ENCODE peak calls at places on chromosomes 4 and X, in nine cellular contexts. B is AG10803; U is astrocyte of the spinal cord; Y is left ventricle myocardium inferior; A is bronchial epithelial cell; N is BE2C; R is SK-N-SH; W is IMR-90; D is CD8-positive, alpha-beta memory T cell. S is an unnamed sample.

GRCh38 chr4:4549534-4549933 is 7.7 kb upstream of the STX18 start:
- DNase-seq in Y (no peak), A (no peak), D (no peak), U (no peak), R (no peak), B (no peak), N (no peak), W (no peak), S (no peak)

GRCh38 chr4:48907706-48908477 is 1.3 kb upstream of the OCIAD2 start:
- DNase-seq in W (no peak), N (no peak), R (no peak), A (peak; percentile 29), D (no peak), U (no peak), B (no peak), Y (no peak), S (no peak)

GRCh38 chr4:102627831-102628523 is 126.8 kb downstream of the NFKB1 start:
- DNase-seq in Y (no peak), N (no peak), A (peak; percentile 98), R (no peak), W (peak; percentile 79), B (no peak), D (no peak), U (peak; percentile 45), S (no peak)

GRCh38 chrX:105282077-105282476 is 61.6 kb upstream of the TEX13A start:
- DNase-seq in W (no peak), D (no peak), R (no peak), N (no peak), U (peak; percentile 5), Y (no peak), B (no peak), A (peak; percentile 17), S (no peak)

GRCh38 chr4:18051281-18051680 is 29.7 kb upstream of the LCORL start:
- DNase-seq in B (no peak), R (no peak), N (no peak), D (no peak), Y (no peak), U (no peak), W (peak; percentile 20), A (peak; percentile 13), S (no peak)

GRCh38 chrX:84187501-84188319 is at the start of gene RPS6KA6:
- DNase-seq in N (peak; percentile 58), D (no peak), R (peak; percentile 64), W (peak; percentile 22), B (peak; percentile 12), A (no peak), Y (peak; percentile 14), U (peak; percentile 17), S (peak; percentile 53)

GRCh38 chr4:54063737-54064316 is 578 bp downstream of the CHIC2 start:
- DNase-seq in N (peak; percentile 39), U (no peak), B (peak; percentile 29), Y (peak; percentile 29), A (no peak), D (peak; percentile 30), W (no peak), R (peak; percentile 47), S (peak; percentile 64)

GRCh38 chr4:80240976-80241375 is 25.5 kb upstream of the FGF5 start:
- DNase-seq in N (no peak), Y (no peak), W (peak; percentile 48), A (no peak), R (no peak), B (peak; percentile 65), D (no peak), U (peak; percentile 28), S (no peak)

GRCh38 chr4:139977838-139978604 is 176.0 kb downstream of the MAML3 start:
- DNase-seq in Y (no peak), N (no peak), W (no peak), R (no peak), A (no peak), D (no peak), B (no peak), U (no peak), S (peak; percentile 29)

GRCh38 chr4:176210101-176210500 is 14.7 kb upstream of the SPATA4 start:
- DNase-seq in U (no peak), R (no peak), A (no peak), B (no peak), Y (no peak), N (no peak), W (no peak), D (no peak), S (no peak)

GRCh38 chr4:95857761-95858160 is 17.9 kb downstream of the PDHA2 start:
- DNase-seq in D (no peak), W (no peak), Y (no peak), B (no peak), N (no peak), A (peak; percentile 56), R (no peak), U (peak; percentile 16), S (no peak)

GRCh38 chrX:12210196-12210815 is 72.0 kb downstream of the FRMPD4 start:
- DNase-seq in R (no peak), A (peak; percentile 39), W (peak; percentile 78), B (peak; percentile 70), Y (peak; percentile 16), N (no peak), D (no peak), U (peak; percentile 73), S (no peak)

GRCh38 chr4:76881375-76881774 is 16.6 kb downstream of the SOWAHB start:
- DNase-seq in Y (no peak), A (peak; percentile 94), U (no peak), R (no peak), D (no peak), B (no peak), N (no peak), W (no peak), S (no peak)

GRCh38 chrX:24423960-24424359 is 41.1 kb upstream of the PDK3 start:
- DNase-seq in N (no peak), D (no peak), U (no peak), Y (no peak), R (no peak), A (peak; percentile 35), B (peak; percentile 11), W (no peak), S (no peak)

GRCh38 chrX:150164971-150165605 is 198.0 kb upstream of the MAMLD1 start:
- DNase-seq in D (no peak), N (no peak), U (peak; percentile 14), W (no peak), Y (no peak), R (no peak), A (no peak), B (no peak), S (no peak)

GRCh38 chr4:24800273-24800880 is 5.0 kb downstream of the SOD3 start:
- DNase-seq in U (no peak), Y (peak; percentile 31), B (no peak), N (no peak), R (peak; percentile 32), A (no peak), D (no peak), W (no peak), S (no peak)
- H3K4me3 ChIP-seq in U (peak overlapping the region; percentile 24), Y (peak overlapping the region; percentile 53), B (peak overlapping the region; percentile 44), N (no peak overlapping the region), R (no peak overlapping the region), A (no peak overlapping the region), D (no peak overlapping the region), W (no peak overlapping the region), S (no peak overlapping the region)

GRCh38 chr4:24067781-24068193 is 177.9 kb upstream of the PPARGC1A start:
- DNase-seq in Y (peak; percentile 16), N (peak; percentile 50), W (peak; percentile 84), D (no peak), B (peak; percentile 54), U (peak; percentile 53), A (peak; percentile 79), R (no peak), S (no peak)
- H3K4me3 ChIP-seq in Y (no peak overlapping the region), N (no peak overlapping the region), W (no peak overlapping the region), D (no peak overlapping the region), B (no peak overlapping the region), U (no peak overlapping the region), A (no peak overlapping the region), R (no peak overlapping the region), S (no peak overlapping the region)

DNA sequence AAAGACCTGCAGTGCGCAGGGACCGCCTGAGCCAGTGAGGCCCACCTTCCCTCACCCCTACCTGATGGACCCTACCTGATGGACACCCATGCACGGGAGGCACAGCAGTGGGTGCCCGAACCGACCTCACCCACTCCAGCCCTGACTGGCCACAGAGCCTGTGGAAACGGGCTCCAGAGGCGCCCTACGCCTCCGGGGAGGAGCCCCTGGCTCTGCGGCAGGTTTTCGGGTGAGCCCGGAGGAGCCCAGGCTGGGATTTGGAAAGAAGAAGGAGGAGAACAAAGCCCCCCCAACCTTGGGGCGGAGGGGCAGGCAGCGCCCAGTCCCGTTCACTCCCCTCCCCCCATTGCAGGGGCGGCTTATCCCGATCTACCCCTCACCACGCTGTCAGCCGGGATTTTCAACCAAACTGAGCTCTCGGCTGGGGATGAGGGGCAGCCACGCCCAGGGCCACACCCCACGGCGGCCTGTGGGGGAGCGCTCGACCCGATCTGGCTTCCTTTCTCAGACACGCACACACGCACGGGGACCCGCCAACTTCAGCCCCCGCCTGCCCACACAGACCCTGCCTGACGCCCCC is 675 bp downstream of the L1CAM start:
- DNase-seq in A (no peak), W (no peak), Y (no peak), R (no peak), U (no peak), B (no peak), D (no peak), N (no peak), S (peak; percentile 18)
- H3K4me3 ChIP-seq in A (peak overlapping the region; percentile 1), W (no peak overlapping the region), Y (peak overlapping the region; percentile 48), R (peak overlapping the region; percentile 29), U (no peak overlapping the region), B (no peak overlapping the region), D (no peak overlapping the region), N (peak overlapping the region; percentile 75), S (no peak overlapping the region)

GRCh38 chr4:94454405-94454804 is 2.7 kb downstream of the PDLIM5 start:
- DNase-seq in U (peak; percentile 46), D (no peak), R (no peak), N (no peak), A (peak; percentile 76), Y (no peak), B (no peak), W (peak; percentile 15), S (no peak)

GRCh38 chr4:94452476-94453300 is 946 bp downstream of the PDLIM5 start:
- DNase-seq in N (peak; percentile 64), A (peak; percentile 85), W (peak; percentile 82), D (peak; percentile 12), B (peak; percentile 83), Y (peak; percentile 88), U (peak; percentile 89), R (peak; percentile 54), S (peak; percentile 40)

GRCh38 chr4:94453534-94453963 is 1.8 kb downstream of the PDLIM5 start:
- DNase-seq in R (no peak), W (no peak), D (no peak), A (no peak), B (no peak), N (no peak), Y (no peak), U (no peak), S (no peak)

GRCh38 chr4:94457692-94458106 is 6.0 kb downstream of the PDLIM5 start:
- DNase-seq in N (peak; percentile 38), A (no peak), Y (no peak), B (no peak), R (peak; percentile 12), D (no peak), U (peak; percentile 28), W (no peak), S (no peak)

DNA sequence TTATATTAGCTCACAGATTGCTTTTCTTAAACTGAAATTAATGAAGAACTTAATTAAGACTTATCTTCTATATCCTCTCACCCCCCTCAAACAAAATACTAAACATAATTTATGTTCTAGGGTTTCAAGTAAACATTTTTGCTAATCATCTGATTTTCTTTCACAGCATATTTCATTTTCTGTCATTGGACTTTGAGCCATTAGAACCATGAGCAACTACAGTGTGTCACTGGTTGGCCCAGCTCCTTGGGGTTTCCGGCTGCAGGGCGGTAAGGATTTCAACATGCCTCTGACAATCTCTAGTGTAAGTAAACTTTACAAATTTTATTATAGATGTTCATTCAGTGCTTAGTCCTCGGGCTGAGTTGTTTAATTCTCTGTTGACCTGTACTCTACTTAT is 3.3 kb downstream of the PDLIM5 start:
- DNase-seq in D (no peak), A (peak; percentile 70), R (no peak), Y (peak; percentile 58), B (peak; percentile 79), U (peak; percentile 68), W (peak; percentile 88), N (no peak), S (no peak)
- H3K4me3 ChIP-seq in D (no peak overlapping the region), A (no peak overlapping the region), R (peak overlapping the region; percentile 32), Y (peak overlapping the region; percentile 98), B (no peak overlapping the region), U (no peak overlapping the region), W (no peak overlapping the region), N (peak overlapping the region; percentile 98), S (no peak overlapping the region)